ENCODE peak calls at places on chromosomes 6 and 20, in six cellular contexts. J is HCT116, R is stomach, O is H1, E is transverse colon, D is breast epithelium. I is an unnamed sample.

GRCh38 chr6:69705954-69706353 is 90.9 kb downstream of the LMBRD1 start:
- DNase-seq in J (no peak), D (no peak), O (no peak), R (no peak), E (no peak), I (no peak)

GRCh38 chr20:34863421-34863965 is 9.2 kb downstream of the GGT7 start:
- DNase-seq in E (no peak), O (peak), J (no peak), D (no peak), R (no peak), I (no peak)

GRCh38 chr6:132764370-132764769 is 6.7 kb upstream of the VNN2 start:
- DNase-seq in D (no peak), R (peak), E (no peak), O (no peak), J (no peak), I (no peak)

GRCh38 chr6:827431-827830 is 134.5 kb upstream of the EXOC2 start:
- DNase-seq in O (no peak), R (no peak), J (no peak), E (no peak), D (no peak), I (no peak)

GRCh38 chr20:57142667-57143066 is 123.8 kb downstream of the BMP7 start:
- DNase-seq in R (no peak), D (no peak), E (no peak), O (no peak), J (no peak), I (no peak)

GRCh38 chr6:151877458-151877857 is 70.0 kb downstream of the ESR1 start:
- DNase-seq in O (no peak), R (no peak), J (no peak), D (no peak), E (no peak), I (no peak)

GRCh38 chr6:88725111-88725711 is 238.2 kb downstream of the RNGTT start:
- DNase-seq in O (peak), E (no peak), R (no peak), D (no peak), J (no peak), I (no peak)

GRCh38 chr6:21070620-21071019 is 522.9 kb upstream of the SOX4 start:
- DNase-seq in O (no peak), J (no peak), D (no peak), E (no peak), R (no peak), I (no peak)

GRCh38 chr6:439681-440167 is 48.2 kb downstream of the IRF4 start:
- DNase-seq in R (no peak), E (no peak), D (no peak), J (no peak), O (no peak), I (no peak)

GRCh38 chr6:14897836-14898235 is 348.0 kb upstream of the JARID2 start:
- DNase-seq in E (no peak), O (no peak), J (no peak), D (no peak), R (no peak), I (peak)

GRCh38 chr6:113526995-113527394 is 330.1 kb upstream of the MARCKS start:
- DNase-seq in E (no peak), J (no peak), R (no peak), D (no peak), O (no peak), I (no peak)

GRCh38 chr20:4153661-4154238 is 138.4 kb upstream of the RNF24 start:
- DNase-seq in O (no peak), R (no peak), D (no peak), E (no peak), J (no peak), I (no peak)

GRCh38 chr6:112117554-112117953 is 30.2 kb downstream of the FAM229B start:
- DNase-seq in D (no peak), O (no peak), R (no peak), J (no peak), E (no peak), I (no peak)

GRCh38 chr6:39843305-39844020 is 51.3 kb downstream of the DAAM2 start:
- DNase-seq in R (no peak), O (no peak), E (no peak), D (no peak), J (peak), I (no peak)

GRCh38 chr6:40378071-40378724 is 209.0 kb downstream of the LRFN2 start:
- DNase-seq in D (no peak), O (peak), J (no peak), R (no peak), E (no peak), I (peak)

GRCh38 chr6:70651326-70651905 is 16.3 kb upstream of the SMAP1 start:
- DNase-seq in R (no peak), O (no peak), D (no peak), E (peak), J (no peak), I (no peak)

GRCh38 chr6:109194770-109195169 is 99.5 kb downstream of the CEP57L1 start:
- DNase-seq in J (no peak), R (no peak), E (no peak), O (no peak), D (no peak), I (no peak)

GRCh38 chr20:51636123-51636522 is 93.6 kb upstream of the NFATC2 start:
- DNase-seq in O (no peak), E (no peak), J (peak), D (no peak), R (no peak), I (no peak)

GRCh38 chr20:51637241-51637640 is 94.7 kb upstream of the NFATC2 start:
- DNase-seq in J (no peak), E (no peak), O (no peak), D (no peak), R (no peak), I (no peak)

GRCh38 chr20:51634877-51635276 is 92.4 kb upstream of the NFATC2 start:
- DNase-seq in R (no peak), J (no peak), E (no peak), D (no peak), O (no peak), I (no peak)

GRCh38 chr20:51634257-51634656 is 91.7 kb upstream of the NFATC2 start:
- DNase-seq in J (no peak), D (no peak), E (no peak), O (no peak), R (no peak), I (no peak)

DNA sequence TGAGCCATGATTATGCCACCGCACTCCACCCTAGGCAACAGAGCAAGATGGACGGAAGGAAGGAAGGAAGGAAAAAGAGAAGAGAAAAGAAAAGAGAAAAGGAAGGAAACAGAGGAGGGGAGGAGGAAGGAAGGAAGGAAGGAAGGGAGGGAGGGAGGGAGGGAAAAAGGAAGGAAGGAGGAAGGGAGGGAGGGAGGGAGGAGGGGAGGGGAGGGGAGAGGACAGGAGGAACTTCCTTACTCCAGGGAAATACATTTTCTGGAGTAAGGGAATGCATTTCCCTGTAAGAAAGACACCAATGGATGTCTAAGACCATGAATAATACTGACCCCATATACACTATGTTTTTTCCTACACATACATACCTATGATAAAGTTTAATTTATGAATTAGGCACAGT is 93.2 kb upstream of the NFATC2 start:
- DNase-seq in D (no peak), O (no peak), J (no peak), R (no peak), E (no peak), I (no peak)
- TF ChIP-seq POLR2AphosphoS5 in D (no peak), O (no peak), J (no peak), R (no peak), E (no peak), I (no peak)

GRCh38 chr6:35486005-35486925 is 10.6 kb downstream of the TEAD3 start:
- DNase-seq in D (peak), J (no peak), E (peak), R (peak), O (peak), I (no peak)
- TF ChIP-seq POLR2AphosphoS5 in D (peak), J (peak), E (peak), R (peak), O (peak), I (no peak)

DNA sequence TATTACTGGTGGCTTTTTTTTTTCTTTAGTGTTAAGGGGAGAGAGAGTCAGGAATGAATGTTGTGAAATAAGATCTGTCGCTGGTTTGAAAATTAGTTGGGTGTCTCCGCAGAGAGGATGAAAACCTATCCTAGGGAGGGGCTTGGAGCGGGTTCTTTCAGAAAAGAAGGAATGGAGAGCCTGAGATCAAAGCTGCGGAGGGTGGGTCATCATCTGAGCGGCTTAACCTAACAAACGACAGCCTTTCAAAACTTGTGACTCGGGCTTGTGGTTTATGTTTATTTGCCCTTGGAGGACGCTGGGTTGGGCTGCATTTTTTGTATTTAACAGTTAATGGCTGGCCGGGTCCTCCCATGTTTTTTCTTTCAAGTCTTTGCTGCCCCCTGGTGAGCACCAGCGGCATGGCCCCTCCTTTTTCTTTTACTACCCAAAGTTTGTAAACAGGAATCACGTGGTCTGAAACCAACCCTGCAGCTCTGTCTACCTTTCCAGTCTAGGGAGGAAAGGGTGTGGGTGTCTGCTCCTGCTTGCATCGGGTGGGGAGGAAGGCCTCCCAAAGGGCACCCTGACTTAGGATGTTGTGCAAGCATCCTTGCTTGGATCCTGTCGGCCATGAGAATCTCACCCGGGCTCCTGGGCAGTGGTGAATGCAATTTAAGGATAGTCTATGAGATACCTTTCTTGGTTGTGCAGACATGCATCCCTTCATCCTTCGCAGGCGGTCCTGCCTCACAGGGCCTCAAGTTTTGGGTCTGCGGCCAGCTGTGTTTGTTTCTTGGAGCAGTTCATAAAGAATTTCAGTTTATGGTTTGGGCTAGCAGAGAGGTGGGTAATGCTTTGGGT is 2.2 kb downstream of the PIM1 start:
- DNase-seq in J (peak), D (peak), E (peak), O (peak), R (peak), I (peak)
- TF ChIP-seq POLR2AphosphoS5 in J (peak), D (peak), E (peak), O (no peak), R (peak), I (no peak)

GRCh38 chr20:6277661-6278060 is 154.8 kb upstream of the FERMT1 start:
- DNase-seq in D (no peak), J (no peak), E (no peak), O (no peak), R (no peak), I (no peak)
- TF ChIP-seq POLR2AphosphoS5 in D (no peak), J (no peak), E (no peak), O (no peak), R (no peak), I (no peak)

DNA sequence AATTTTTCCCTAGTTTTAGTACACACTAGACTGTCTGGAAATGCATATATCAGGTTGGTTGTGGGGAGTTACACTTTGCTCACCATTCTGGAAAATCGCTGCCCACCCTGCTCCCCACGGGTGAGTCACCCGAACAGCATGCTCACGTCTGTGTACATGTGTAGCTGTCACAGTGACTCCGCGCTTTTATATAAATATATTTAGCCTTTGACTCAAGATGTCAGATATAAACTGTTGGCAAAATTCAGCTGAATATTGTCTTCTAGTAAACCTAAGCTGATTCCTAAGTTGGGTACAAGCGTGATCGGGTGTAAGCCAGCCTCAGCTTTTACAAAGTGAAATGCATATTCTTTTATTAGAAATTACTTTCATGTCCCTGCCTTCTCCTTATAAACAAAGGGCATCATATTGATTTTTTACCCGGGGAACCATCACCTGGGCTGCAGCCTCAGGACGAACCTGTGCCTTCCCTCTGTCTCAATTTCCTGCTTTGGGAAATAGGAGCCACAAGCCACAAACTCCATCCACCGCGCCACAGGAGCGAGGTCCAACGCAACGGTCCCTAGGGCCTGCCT is 4.3 kb downstream of the SDCBP2 start:
- DNase-seq in O (peak), D (no peak), R (no peak), J (no peak), E (no peak), I (no peak)
- TF ChIP-seq POLR2AphosphoS5 in O (no peak), D (no peak), R (no peak), J (no peak), E (no peak), I (no peak)

DNA sequence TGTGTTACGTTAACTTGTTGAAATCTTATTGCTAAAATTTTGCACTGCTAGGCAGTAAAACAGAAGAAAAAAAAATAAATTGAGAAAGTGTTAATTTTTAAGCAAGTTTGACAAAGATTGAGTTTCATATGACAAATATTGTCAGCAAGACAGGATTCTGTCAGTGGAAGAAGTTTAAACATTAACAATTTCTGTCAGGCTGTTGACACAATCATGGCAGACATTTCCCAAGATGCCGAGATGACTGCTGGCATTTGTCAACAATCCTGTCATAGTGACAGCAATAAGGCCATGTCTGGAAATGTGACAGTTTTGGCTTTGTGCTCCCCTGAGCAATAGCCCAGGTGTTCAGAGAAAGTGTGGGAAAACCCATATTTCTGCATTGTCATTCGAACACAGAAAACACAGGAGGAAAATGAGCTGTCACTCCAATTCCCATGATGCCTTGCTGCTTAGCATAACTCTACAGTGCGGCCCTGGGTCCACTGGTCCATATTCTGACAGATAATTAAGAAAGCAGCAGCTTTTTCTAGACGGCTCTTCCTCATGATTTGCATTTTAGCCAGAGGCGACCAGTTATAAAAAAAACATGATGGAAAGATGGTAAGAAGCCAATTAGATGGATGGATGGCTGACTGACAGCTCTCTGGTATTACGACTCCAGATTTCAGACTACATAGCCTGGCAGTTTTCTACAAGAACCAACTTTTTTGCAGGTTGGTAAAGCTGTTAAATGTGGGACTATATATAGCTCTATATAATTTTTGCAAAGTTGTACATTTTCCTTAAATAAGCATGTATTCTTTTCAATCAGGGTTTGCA is 43.6 kb upstream of the DEFB112 start:
- DNase-seq in E (no peak), D (no peak), O (no peak), R (no peak), J (no peak), I (no peak)
- TF ChIP-seq POLR2AphosphoS5 in E (no peak), D (no peak), O (no peak), R (no peak), J (no peak), I (no peak)

DNA sequence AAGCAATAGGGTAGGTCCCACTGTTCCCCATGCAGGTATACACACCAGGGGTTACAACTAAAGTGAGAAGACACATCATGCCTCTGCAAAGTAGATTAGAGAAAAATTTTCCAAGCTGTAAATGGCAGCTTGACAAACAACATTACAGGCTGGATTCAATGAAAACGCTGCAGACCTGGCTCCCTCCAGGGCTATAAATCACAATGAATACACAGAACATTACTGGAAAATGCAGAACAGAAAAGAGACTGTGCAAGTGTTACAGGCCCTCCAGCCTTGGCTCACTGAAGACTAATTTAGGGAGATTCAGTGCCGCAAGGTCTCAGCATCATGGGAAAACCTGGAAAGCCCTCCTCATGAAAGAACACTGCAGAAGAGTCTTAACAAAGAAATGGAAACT is 207.8 kb downstream of the KHDC1L start:
- DNase-seq in J (no peak), D (no peak), R (no peak), E (no peak), O (no peak), I (no peak)
- TF ChIP-seq POLR2AphosphoS5 in J (no peak), D (no peak), R (no peak), E (no peak), O (no peak), I (no peak)